ENCODE peak calls at places on chromosomes 3 and 15, in six cellular contexts. K is endothelial cell, S is cardiac fibroblast, N is fibroblast of mammary gland, M is fibroblast of the aortic adventitia, X is lower lobe of right lung. G is an unnamed sample.

GRCh38 chr3:127820221-127820870 is 2.0 kb downstream of the MGLL start:
- DNase-seq in K (no peak), S (peak; percentile 21), N (peak; percentile 40), M (peak; percentile 50), X (peak; percentile 76), G (peak; percentile 39)

GRCh38 chr3:13529196-13529975 is 19.5 kb upstream of the FBLN2 start:
- DNase-seq in K (no peak), S (no peak), N (no peak), M (no peak), X (no peak), G (no peak)

GRCh38 chr3:162390891-162391290 is 894.3 kb downstream of the OTOL1 start:
- DNase-seq in K (no peak), S (peak; percentile 36), N (peak; percentile 88), M (peak; percentile 47), X (no peak), G (no peak)

GRCh38 chr15:65951007-65951406 is 81.7 kb downstream of the RAB11A start:
- DNase-seq in K (no peak), S (no peak), N (no peak), M (no peak), X (no peak), G (no peak)

GRCh38 chr3:28234454-28234853 is 7.0 kb upstream of the CMC1 start:
- DNase-seq in K (no peak), S (no peak), N (no peak), M (no peak), X (no peak), G (no peak)

GRCh38 chr3:109803274-109803673 is 465.9 kb upstream of the DPPA4 start:
- DNase-seq in K (no peak), S (no peak), N (no peak), M (no peak), X (no peak), G (peak; percentile 5)

GRCh38 chr3:170132335-170132734 is 49.2 kb downstream of the PHC3 start:
- DNase-seq in K (no peak), S (peak; percentile 28), N (peak; percentile 50), M (no peak), X (no peak), G (no peak)

GRCh38 chr15:47027322-47027946 is 689.9 kb upstream of the SEMA6D start:
- DNase-seq in K (no peak), S (no peak), N (no peak), M (no peak), X (no peak), G (no peak)

GRCh38 chr3:187291001-187291511 is 481 bp downstream of the MASP1 start:
- DNase-seq in K (no peak), S (peak; percentile 48), N (peak; percentile 47), M (peak; percentile 71), X (no peak), G (no peak)

GRCh38 chr3:124230432-124230831 is 238.5 kb upstream of the ROPN1 start:
- DNase-seq in K (no peak), S (no peak), N (no peak), M (no peak), X (no peak), G (no peak)

GRCh38 chr3:134028486-134029255 is 1.1 kb downstream of the SLCO2A1 start:
- DNase-seq in K (no peak), S (no peak), N (no peak), M (no peak), X (no peak), G (no peak)

GRCh38 chr3:131140891-131141290 is 114.2 kb downstream of the NEK11 start:
- DNase-seq in K (no peak), S (no peak), N (no peak), M (no peak), X (no peak), G (no peak)

GRCh38 chr3:182303169-182303568 is 490.1 kb upstream of the ATP11B start:
- DNase-seq in K (no peak), S (no peak), N (no peak), M (no peak), X (no peak), G (no peak)

GRCh38 chr3:70620367-70620766 is 307.9 kb upstream of the MDFIC2 start:
- DNase-seq in K (no peak), S (no peak), N (no peak), M (no peak), X (no peak), G (no peak)

GRCh38 chr3:185561958-185562357 is 9.6 kb upstream of the LIPH start:
- DNase-seq in K (no peak), S (no peak), N (no peak), M (no peak), X (no peak), G (no peak)

GRCh38 chr3:160401301-160402095 is 2.0 kb downstream of the SMC4 start:
- DNase-seq in K (no peak), S (peak; percentile 89), N (peak; percentile 71), M (peak; percentile 83), X (no peak), G (no peak)

GRCh38 chr3:138963161-138963560 is 16.1 kb downstream of the FOXL2NB start:
- DNase-seq in K (peak; percentile 60), S (no peak), N (no peak), M (no peak), X (no peak), G (no peak)

GRCh38 chr15:91186892-91187644 is 87.0 kb downstream of the SV2B start:
- DNase-seq in K (peak; percentile 50), S (peak; percentile 5), N (peak; percentile 6), M (peak; percentile 30), X (no peak), G (no peak)

GRCh38 chr3:171127611-171128010 is 101.1 kb upstream of the SLC2A2 start:
- DNase-seq in K (no peak), S (no peak), N (no peak), M (no peak), X (no peak), G (no peak)

GRCh38 chr3:149085828-149086231 is 503 bp downstream of the HLTF start:
- DNase-seq in K (peak; percentile 19), S (peak; percentile 24), N (peak; percentile 42), M (peak; percentile 40), X (no peak), G (no peak)

GRCh38 chr3:11719406-11720219 is 75.9 kb upstream of the VGLL4 start:
- DNase-seq in K (peak; percentile 65), S (peak; percentile 74), N (no peak), M (peak; percentile 60), X (peak; percentile 93), G (peak; percentile 95)

GRCh38 chr3:155664922-155665695 is 79.8 kb downstream of the PLCH1 start:
- DNase-seq in K (no peak), S (peak; percentile 91), N (peak; percentile 97), M (peak; percentile 96), X (no peak), G (peak; percentile 66)

GRCh38 chr15:66016199-66016598 is 146.9 kb downstream of the RAB11A start:
- DNase-seq in K (no peak), S (no peak), N (no peak), M (no peak), X (no peak), G (no peak)

GRCh38 chr3:194225988-194226663 is 90.2 kb downstream of the HES1 start:
- DNase-seq in K (no peak), S (no peak), N (peak; percentile 19), M (no peak), X (no peak), G (no peak)

GRCh38 chr3:86563358-86563970 is 427.5 kb downstream of the VGLL3 start:
- DNase-seq in K (no peak), S (peak; percentile 52), N (peak; percentile 46), M (peak; percentile 51), X (no peak), G (no peak)

GRCh38 chr3:112656045-112656444 is 15.1 kb upstream of the CCDC80 start:
- DNase-seq in K (no peak), S (no peak), N (no peak), M (no peak), X (no peak), G (no peak)

GRCh38 chr3:124492824-124493223 is 237.4 kb upstream of the UMPS start:
- DNase-seq in K (peak; percentile 43), S (peak; percentile 9), N (peak; percentile 32), M (peak; percentile 9), X (peak; percentile 49), G (peak; percentile 85)

GRCh38 chr3:23591374-23591773 is 214.4 kb upstream of the UBE2E1 start:
- DNase-seq in K (no peak), S (no peak), N (no peak), M (no peak), X (no peak), G (no peak)

GRCh38 chr3:23590874-23591273 is 214.9 kb upstream of the UBE2E1 start:
- DNase-seq in K (no peak), S (no peak), N (no peak), M (no peak), X (no peak), G (no peak)

GRCh38 chr3:23594066-23594465 is 211.7 kb upstream of the UBE2E1 start:
- DNase-seq in K (no peak), S (peak; percentile 28), N (no peak), M (no peak), X (no peak), G (no peak)

GRCh38 chr3:23592961-23593931 is 212.5 kb upstream of the UBE2E1 start:
- DNase-seq in K (no peak), S (no peak), N (no peak), M (no peak), X (no peak), G (no peak)

DNA sequence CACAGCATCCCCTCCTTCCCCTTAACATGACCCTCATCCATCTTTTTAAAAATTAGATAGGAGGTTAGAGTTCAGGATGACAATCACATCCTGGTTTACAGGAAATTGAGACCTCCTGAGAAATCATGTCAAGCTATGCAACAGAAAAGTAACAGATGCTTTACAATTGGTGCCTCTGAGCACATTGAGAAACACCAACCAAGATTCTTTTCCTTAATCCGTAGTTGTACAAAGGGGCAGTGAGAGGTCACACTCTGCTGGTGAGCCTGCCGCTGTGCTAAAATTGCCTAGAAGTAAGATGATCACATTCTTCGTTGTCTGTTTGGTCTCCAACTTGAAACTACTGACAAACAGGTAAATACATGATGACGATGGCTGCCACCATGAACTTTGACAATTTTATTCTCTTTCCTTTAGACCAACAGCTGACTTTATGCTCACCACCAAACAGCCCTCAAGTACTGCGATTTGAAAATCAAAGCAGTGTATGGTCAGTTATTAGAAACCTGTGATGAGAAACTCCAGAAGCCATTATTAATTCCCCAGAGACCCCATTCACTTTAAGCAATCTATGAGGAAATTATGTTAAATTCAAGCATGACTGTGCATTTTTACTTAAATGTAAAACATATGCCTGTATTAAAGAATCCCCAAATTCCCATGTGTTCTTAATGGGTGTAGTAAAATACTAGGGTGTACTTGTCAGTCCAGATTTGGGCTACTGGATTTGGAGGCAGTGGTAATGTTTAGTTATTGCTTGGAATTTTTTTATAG is 210.7 kb upstream of the UBE2E1 start:
- DNase-seq in K (no peak), S (peak; percentile 64), N (peak; percentile 75), M (peak; percentile 41), X (no peak), G (no peak)
- TF ChIP-seq CTCF in K (no peak), S (peak; percentile 20), N (no peak), M (no peak), X (no peak), G (no peak)

GRCh38 chr15:41772720-41773331 is 1.5 kb upstream of the MAPKBP1 start:
- DNase-seq in K (peak; percentile 60), S (peak; percentile 82), N (peak; percentile 78), M (peak; percentile 83), X (no peak), G (peak; percentile 32)
- TF ChIP-seq CTCF in K (peak; percentile 47), S (peak; percentile 74), N (peak; percentile 77), M (peak; percentile 77), X (peak; percentile 80), G (peak; percentile 35)

GRCh38 chr3:188792788-188793187 is 379.0 kb upstream of the TPRG1 start:
- DNase-seq in K (peak; percentile 39), S (peak; percentile 45), N (no peak), M (no peak), X (peak; percentile 50), G (no peak)
- TF ChIP-seq CTCF in K (no peak), S (peak; percentile 41), N (peak; percentile 3), M (no peak), X (peak; percentile 18), G (no peak)

GRCh38 chr3:102676424-102676823 is 241.6 kb downstream of the ZPLD1 start:
- DNase-seq in K (no peak), S (no peak), N (no peak), M (no peak), X (no peak), G (no peak)
- TF ChIP-seq CTCF in K (no peak), S (no peak), N (no peak), M (no peak), X (no peak), G (no peak)